ENCODE peak calls at places on chromosome 1, in nine cellular contexts. F is NCI-H1105; V is colonic mucosa; P is hepatic stellate cell; N is stimulated activated CD4-positive, alpha-beta T cell treated with anti-CD3 and anti-CD28 coated beads, Interleukin-4, amount 100 ng/mL, for 24 hours; C is HT-29; Y is DMS 273 treated with DMSO at 0.1 percent for 48 hours; L is nephron progenitor cell; X is T-helper 1 cell. W is an unnamed sample.

GRCh38 chr1:11229178-11229577 is 33.2 kb downstream of the MTOR start:
- DNase-seq in N (no peak), F (no peak), P (no peak), V (no peak), X (no peak), Y (no peak), C (no peak), L (no peak), W (no peak)

GRCh38 chr1:23368562-23369334 is 888 bp downstream of the ZNF436 start:
- DNase-seq in X (peak; percentile 90), C (peak; percentile 94), Y (peak; percentile 80), F (peak; percentile 92), V (peak; percentile 90), N (peak; percentile 90), P (peak; percentile 87), L (peak; percentile 91), W (peak; percentile 93)

GRCh38 chr1:229254910-229255541 is 15.9 kb upstream of the RAB4A start:
- DNase-seq in Y (peak; percentile 21), N (no peak), X (peak; percentile 44), F (no peak), L (no peak), V (no peak), P (no peak), C (peak; percentile 74), W (peak; percentile 20)

GRCh38 chr1:24978383-24979032 is 48.4 kb upstream of the RUNX3 start:
- DNase-seq in V (no peak), X (no peak), P (no peak), F (no peak), N (no peak), L (no peak), Y (no peak), C (no peak), W (no peak)

GRCh38 chr1:12692967-12693782 is 22.7 kb upstream of the AADACL3 start:
- DNase-seq in F (no peak), V (no peak), N (no peak), P (no peak), Y (no peak), L (no peak), C (no peak), X (no peak), W (no peak)

GRCh38 chr1:201877877-201878339 is 10.8 kb upstream of the SHISA4 start:
- DNase-seq in N (peak; percentile 26), L (no peak), C (peak; percentile 58), V (no peak), F (peak; percentile 9), X (peak; percentile 23), P (no peak), Y (no peak), W (peak; percentile 70)

GRCh38 chr1:78009836-78010235 is 5.1 kb downstream of the DNAJB4 start:
- DNase-seq in X (no peak), F (no peak), C (no peak), L (no peak), V (no peak), P (no peak), Y (no peak), N (no peak), W (no peak)

GRCh38 chr1:111648826-111649225 is 29.2 kb downstream of the RAP1A start:
- DNase-seq in V (no peak), P (no peak), Y (no peak), N (no peak), L (no peak), X (no peak), F (no peak), C (no peak), W (no peak)

GRCh38 chr1:219461891-219462528 is 150.9 kb downstream of the ZC3H11B start:
- DNase-seq in L (no peak), V (no peak), Y (no peak), N (no peak), X (no peak), P (no peak), C (no peak), F (no peak), W (no peak)

GRCh38 chr1:240562111-240562590 is 49.8 kb downstream of the GREM2 start:
- DNase-seq in F (no peak), V (no peak), X (no peak), C (no peak), Y (no peak), P (no peak), L (no peak), N (no peak), W (peak; percentile 49)

GRCh38 chr1:201530741-201531521 is 8.0 kb upstream of the NAV1 start:
- DNase-seq in L (peak; percentile 86), P (peak; percentile 85), Y (peak; percentile 65), X (no peak), C (peak; percentile 64), N (peak; percentile 33), V (peak; percentile 79), F (peak; percentile 81), W (peak; percentile 84)

GRCh38 chr1:86224651-86225050 is 68.1 kb upstream of the COL24A1 start:
- DNase-seq in N (no peak), L (no peak), C (no peak), Y (no peak), P (no peak), V (no peak), X (no peak), F (no peak), W (no peak)

GRCh38 chr1:186050360-186050759 is 316.2 kb downstream of the HMCN1 start:
- DNase-seq in V (no peak), Y (no peak), C (no peak), N (no peak), L (no peak), P (peak; percentile 1), F (no peak), X (no peak), W (peak; percentile 41)

GRCh38 chr1:94142022-94142421 is 21.1 kb upstream of the ABCA4 start:
- DNase-seq in N (no peak), F (no peak), L (no peak), Y (no peak), X (no peak), P (no peak), C (no peak), V (no peak), W (peak; percentile 68)

GRCh38 chr1:240021709-240022108 is 70.0 kb upstream of the FMN2 start:
- DNase-seq in V (no peak), Y (no peak), C (no peak), X (no peak), L (no peak), F (no peak), P (no peak), N (no peak), W (no peak)

GRCh38 chr1:72777918-72778317 is 495.6 kb upstream of the NEGR1 start:
- DNase-seq in C (no peak), L (no peak), N (no peak), P (no peak), F (no peak), X (no peak), Y (no peak), V (no peak), W (no peak)

GRCh38 chr1:150874455-150875196 is 1.8 kb downstream of the ARNT start:
- DNase-seq in V (no peak), P (no peak), X (peak; percentile 8), Y (no peak), F (no peak), L (no peak), C (no peak), N (no peak), W (no peak)

GRCh38 chr1:201254625-201255469 is 28.5 kb upstream of the PKP1 start:
- DNase-seq in P (peak; percentile 82), F (peak; percentile 21), X (peak; percentile 32), N (peak; percentile 65), Y (no peak), V (peak; percentile 75), L (peak; percentile 95), C (peak; percentile 73), W (peak; percentile 55)

GRCh38 chr1:104733866-104734265 is 984.2 kb downstream of the AMY1C start:
- DNase-seq in L (no peak), X (no peak), P (no peak), V (no peak), C (no peak), N (no peak), Y (no peak), F (peak; percentile 0), W (no peak)

GRCh38 chr1:41698916-41699860 is 214.7 kb upstream of the EDN2 start:
- DNase-seq in P (no peak), X (no peak), V (no peak), Y (no peak), N (peak; percentile 10), C (no peak), F (no peak), L (no peak), W (no peak)

GRCh38 chr1:182348916-182349747 is 42.5 kb downstream of the GLUL start:
- DNase-seq in Y (no peak), F (no peak), P (no peak), X (no peak), L (no peak), N (no peak), V (no peak), C (no peak), W (no peak)

GRCh38 chr1:1136547-1137230 is 20.8 kb upstream of the C1orf159 start:
- DNase-seq in P (no peak), N (no peak), X (no peak), Y (no peak), F (peak; percentile 97), C (peak; percentile 92), V (peak; percentile 91), L (no peak), W (no peak)

GRCh38 chr1:91073299-91073698 is 51.5 kb upstream of the ZNF644 start:
- DNase-seq in X (no peak), V (no peak), F (no peak), C (no peak), N (no peak), P (no peak), Y (no peak), L (no peak), W (no peak)

GRCh38 chr1:239616686-239617085 is 230.3 kb downstream of the CHRM3 start:
- DNase-seq in L (no peak), Y (no peak), F (no peak), N (no peak), C (no peak), V (no peak), X (no peak), P (no peak), W (peak; percentile 49)

GRCh38 chr1:205003358-205004145 is 39.5 kb upstream of the CNTN2 start:
- DNase-seq in V (no peak), P (no peak), N (no peak), C (no peak), X (no peak), L (no peak), F (no peak), Y (no peak), W (no peak)

GRCh38 chr1:2989976-2990375 is 31.3 kb upstream of the ACTRT2 start:
- DNase-seq in X (no peak), Y (no peak), C (no peak), P (no peak), F (no peak), L (no peak), N (no peak), V (no peak), W (no peak)

GRCh38 chr1:15966081-15966955 is 9.6 kb downstream of the ZBTB17 start:
- DNase-seq in C (no peak), V (no peak), P (peak; percentile 31), L (no peak), X (peak; percentile 87), N (peak; percentile 87), F (no peak), Y (no peak), W (peak; percentile 60)

GRCh38 chr1:98677288-98677687 is 15.8 kb downstream of the SNX7 start:
- DNase-seq in L (no peak), P (no peak), X (no peak), V (no peak), N (no peak), Y (no peak), C (no peak), F (peak; percentile 2), W (peak; percentile 13)

W was measured in ELR.